ENCODE peak calls at places on chromosome 2, in five cellular contexts. P, R, X, Q and B are unnamed samples.

GRCh38 chr2:70992945-70993688 is 1.6 kb downstream of the TEX261 start:
- DNase-seq in R (no peak), P (no peak), X (peak), Q (no peak), B (no peak)

GRCh38 chr2:185921048-185921756 is 182.6 kb downstream of the FSIP2 start:
- DNase-seq in X (no peak), P (no peak), Q (no peak), R (no peak), B (no peak)

GRCh38 chr2:134668821-134669220 is 50.0 kb downstream of the TMEM163 start:
- DNase-seq in X (no peak), Q (no peak), R (no peak), P (no peak), B (no peak)

GRCh38 chr2:152761171-152761570 is 42.8 kb downstream of the ARL6IP6 start:
- DNase-seq in X (no peak), P (no peak), R (no peak), Q (no peak), B (no peak)

GRCh38 chr2:95269036-95269680 is 5.1 kb upstream of the PROM2 start:
- DNase-seq in Q (no peak), X (no peak), P (no peak), R (no peak), B (no peak)

GRCh38 chr2:169276045-169276444 is 86.3 kb downstream of the LRP2 start:
- DNase-seq in Q (no peak), X (no peak), P (no peak), R (no peak), B (no peak)

GRCh38 chr2:5766621-5767020 is 74.4 kb downstream of the SOX11 start:
- DNase-seq in R (no peak), X (no peak), Q (no peak), P (no peak), B (no peak)

GRCh38 chr2:19292007-19292406 is 66.4 kb downstream of the OSR1 start:
- DNase-seq in Q (no peak), X (no peak), P (no peak), R (no peak), B (no peak)

GRCh38 chr2:144453039-144453336 is 66.9 kb downstream of the ZEB2 start:
- DNase-seq in R (no peak), P (no peak), Q (no peak), X (no peak), B (no peak)

GRCh38 chr2:200077210-200077650 is 121.8 kb downstream of the MAIP1 start:
- DNase-seq in P (no peak), R (no peak), X (no peak), Q (peak), B (no peak)

GRCh38 chr2:7956126-7956689 is 725.6 kb upstream of the ID2 start:
- DNase-seq in P (no peak), R (no peak), Q (no peak), X (no peak), B (no peak)

GRCh38 chr2:128282976-128283810 is 35.5 kb downstream of the HS6ST1 start:
- DNase-seq in R (no peak), Q (no peak), X (peak), P (no peak), B (peak)

GRCh38 chr2:97651114-97651513 is 5.3 kb downstream of the COX5B start:
- DNase-seq in Q (no peak), X (no peak), P (no peak), R (no peak), B (no peak)

GRCh38 chr2:115297056-115297455 is 854.6 kb downstream of the DPP10 start:
- DNase-seq in Q (no peak), P (no peak), R (no peak), X (no peak), B (no peak)

GRCh38 chr2:173963323-173963816 is 1.8 kb downstream of the SP3 start:
- DNase-seq in R (no peak), Q (peak), X (no peak), P (no peak), B (no peak)

GRCh38 chr2:196801986-196802385 is 2.5 kb upstream of the GTF3C3 start:
- DNase-seq in R (no peak), X (no peak), P (no peak), Q (no peak), B (no peak)

GRCh38 chr2:232459419-232460035 is 3.6 kb downstream of the ALPI start:
- DNase-seq in R (no peak), P (no peak), Q (no peak), X (no peak), B (no peak)

GRCh38 chr2:192162392-192163042 is 32.2 kb downstream of the TMEFF2 start:
- DNase-seq in Q (peak), X (peak), R (no peak), P (no peak), B (peak)

GRCh38 chr2:128421286-128421685 is 102.6 kb upstream of the HS6ST1 start:
- DNase-seq in R (no peak), P (no peak), X (no peak), Q (no peak), B (no peak)

GRCh38 chr2:46375566-46376125 is 78.4 kb downstream of the EPAS1 start:
- DNase-seq in X (no peak), Q (no peak), R (no peak), P (no peak), B (no peak)

GRCh38 chr2:43307973-43308372 is 81.6 kb upstream of the ZFP36L2 start:
- DNase-seq in R (no peak), P (no peak), Q (no peak), X (no peak), B (no peak)

GRCh38 chr2:132668189-132668833 is 1.7 kb downstream of the LYPD1 start:
- DNase-seq in X (no peak), Q (no peak), R (no peak), P (no peak), B (peak)

GRCh38 chr2:132670961-132671781 is 1.2 kb upstream of the LYPD1 start:
- DNase-seq in X (no peak), R (no peak), Q (no peak), P (no peak), B (peak)

GRCh38 chr2:132669854-132670103 is 226 bp downstream of the LYPD1 start:
- DNase-seq in R (no peak), X (no peak), Q (no peak), P (no peak), B (peak)

GRCh38 chr2:132668986-132669853 is 785 bp downstream of the LYPD1 start:
- DNase-seq in R (no peak), P (no peak), X (no peak), Q (no peak), B (peak)

GRCh38 chr2:132670104-132670960 is at the start of gene LYPD1:
- DNase-seq in X (no peak), Q (no peak), R (no peak), P (no peak), B (peak)
- TF ChIP-seq JUND in X (no peak), Q (no peak), R (no peak), P (no peak), B (no peak)

DNA sequence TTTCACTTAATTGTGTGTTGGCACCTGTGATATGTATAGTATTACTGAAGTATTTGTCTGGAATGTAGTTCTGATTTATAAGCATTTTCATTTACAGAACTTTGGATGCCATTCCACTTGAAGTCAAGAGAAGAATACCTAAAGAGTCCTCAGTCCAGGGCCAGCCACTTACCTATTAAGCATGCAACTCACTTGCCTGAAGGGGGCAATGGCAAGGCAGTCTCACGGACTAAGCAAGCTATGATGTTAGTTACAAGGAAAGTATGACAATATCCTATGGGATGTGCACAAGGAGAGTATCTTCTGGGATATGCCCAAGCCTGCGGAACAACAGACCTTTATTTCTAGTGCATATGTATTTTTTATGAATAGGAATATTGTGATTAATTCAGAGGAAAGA is 369.4 kb upstream of the GCFC2 start:
- DNase-seq in P (no peak), X (no peak), Q (peak), R (no peak), B (no peak)
- TF ChIP-seq CHD2 in P (no peak), X (no peak), Q (no peak), R (no peak), B (no peak)

GRCh38 chr2:119024152-119024551 is 82.2 kb downstream of the MARCO start:
- DNase-seq in R (no peak), Q (no peak), P (no peak), X (no peak), B (peak)
- TF ChIP-seq JUND in R (no peak), Q (no peak), P (no peak), X (no peak), B (no peak)

DNA sequence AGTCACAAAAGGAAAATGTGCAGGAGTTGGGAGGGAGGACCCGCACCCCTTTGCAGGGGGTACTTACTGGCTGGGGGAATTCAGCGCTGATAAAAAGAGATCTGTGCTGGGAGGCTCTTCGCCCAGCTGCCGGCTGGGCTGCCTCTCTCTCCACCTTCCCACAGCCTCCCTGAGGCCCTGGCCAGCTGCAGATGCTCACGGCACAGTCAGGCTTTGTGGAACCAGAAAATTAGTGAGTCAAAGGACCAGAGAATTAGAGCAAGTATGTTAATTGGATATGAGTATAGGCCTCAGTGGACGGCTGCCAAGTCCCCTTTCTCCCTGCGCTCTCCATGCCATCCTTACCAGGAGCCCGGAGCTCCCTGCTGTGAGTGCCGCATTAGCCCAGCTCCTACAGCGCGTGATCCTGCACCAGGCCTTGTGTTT is 181.7 kb upstream of the SH3BP4 start:
- DNase-seq in P (no peak), Q (no peak), R (no peak), X (no peak), B (peak)
- TF ChIP-seq CHD2 in P (no peak), Q (no peak), R (no peak), X (no peak), B (no peak)

DNA sequence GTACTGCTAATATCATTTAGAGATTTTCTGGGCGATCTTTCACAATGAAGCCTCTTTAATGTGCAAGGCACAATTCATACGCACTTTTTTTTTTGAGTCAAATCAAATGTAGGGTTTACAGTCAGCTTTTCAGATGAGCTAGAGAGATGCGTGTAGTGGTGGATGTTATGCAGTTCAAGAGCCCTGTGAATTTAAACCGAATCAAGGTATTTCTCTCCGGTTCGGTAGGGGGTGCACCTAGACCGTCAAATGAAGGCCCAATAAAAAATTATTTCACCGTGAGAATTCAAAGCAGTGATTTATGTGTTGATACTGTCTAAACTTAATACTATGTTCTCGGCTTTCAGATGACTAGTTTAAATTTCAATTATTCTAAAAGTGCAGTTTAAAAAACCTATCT is 1.1 kb downstream of the PTH2R start:
- DNase-seq in R (no peak), P (no peak), X (peak), Q (peak), B (peak)
- TF ChIP-seq JUND in R (no peak), P (no peak), X (no peak), Q (no peak), B (no peak)

GRCh38 chr2:127208313-127208712 is 11.8 kb downstream of the CYP27C1 start:
- DNase-seq in X (no peak), P (no peak), Q (no peak), R (no peak), B (no peak)
- TF ChIP-seq CHD2 in X (no peak), P (no peak), Q (no peak), R (no peak), B (no peak)